ENCODE peak calls at places on chromosomes 7 and 10, in five cellular contexts. Z is GM23338, N is K562, Q is HepG2, P is GM12878. W is an unnamed sample.

GRCh38 chr10:126063353-126063791 is 167.0 kb downstream of the FANK1 start:
- DNase-seq in Z (no peak), N (no peak), Q (no peak), P (no peak), W (peak)

GRCh38 chr10:63375859-63376258 is 89.9 kb downstream of the JMJD1C start:
- DNase-seq in Z (no peak), N (no peak), Q (no peak), P (no peak), W (no peak)

GRCh38 chr7:25840209-25840792 is 311.7 kb upstream of the NFE2L3 start:
- DNase-seq in Z (no peak), N (no peak), Q (no peak), P (no peak), W (no peak)

GRCh38 chr10:12687996-12688395 is 313.5 kb downstream of the CCDC3 start:
- DNase-seq in Z (no peak), N (no peak), Q (no peak), P (no peak), W (no peak)

GRCh38 chr10:22607261-22607660 is 107.1 kb downstream of the PIP4K2A start:
- DNase-seq in Z (no peak), N (no peak), Q (no peak), P (no peak), W (no peak)

GRCh38 chr7:84950836-84951235 is 236.0 kb downstream of the SEMA3D start:
- DNase-seq in Z (no peak), N (no peak), Q (no peak), P (no peak), W (no peak)

GRCh38 chr7:137628211-137628610 is 218.6 kb downstream of the DGKI start:
- DNase-seq in Z (no peak), N (no peak), Q (no peak), P (no peak), W (no peak)

GRCh38 chr10:5534051-5534821 is 9.5 kb downstream of the CALML3 start:
- DNase-seq in Z (no peak), N (no peak), Q (peak), P (no peak), W (no peak)

GRCh38 chr7:127953423-127953822 is 77.8 kb downstream of the LRRC4 start:
- DNase-seq in Z (no peak), N (no peak), Q (no peak), P (no peak), W (no peak)

GRCh38 chr7:127955051-127955531 is 76.1 kb downstream of the LRRC4 start:
- DNase-seq in Z (no peak), N (no peak), Q (no peak), P (no peak), W (no peak)

GRCh38 chr7:127950233-127950935 is 80.9 kb downstream of the LRRC4 start:
- DNase-seq in Z (no peak), N (no peak), Q (no peak), P (no peak), W (no peak)

GRCh38 chr7:127954371-127954770 is 76.9 kb downstream of the LRRC4 start:
- DNase-seq in Z (no peak), N (no peak), Q (no peak), P (no peak), W (no peak)

GRCh38 chr7:127953966-127954365 is 77.3 kb downstream of the LRRC4 start:
- DNase-seq in Z (no peak), N (no peak), Q (no peak), P (no peak), W (no peak)
- TF ChIP-seq JUNB in Z (no peak), N (no peak), Q (no peak), P (no peak), W (no peak)

GRCh38 chr10:51109821-51110533 is 35.7 kb downstream of the PRKG1 start:
- DNase-seq in Z (no peak), N (no peak), Q (no peak), P (no peak), W (no peak)
- TF ChIP-seq JUNB in Z (no peak), N (no peak), Q (no peak), P (no peak), W (no peak)

DNA sequence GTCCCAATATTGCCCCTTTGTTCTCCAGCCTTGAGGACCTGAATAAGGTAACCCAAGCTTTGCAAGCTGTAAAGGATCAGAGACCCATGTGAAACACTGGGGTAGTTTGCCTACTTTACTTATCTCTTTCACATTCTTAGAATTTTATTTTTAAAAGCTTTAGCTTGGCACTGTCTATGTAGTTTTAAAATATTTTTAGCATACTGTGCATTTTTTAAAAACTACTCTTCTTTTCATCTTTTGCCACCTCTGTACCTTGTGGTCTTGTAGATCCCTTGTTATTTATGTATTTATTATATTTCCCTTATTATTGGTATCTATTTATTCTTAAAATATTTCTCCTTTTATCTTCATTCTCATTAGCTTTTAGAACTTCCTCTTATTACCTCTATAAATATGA is 12.0 kb upstream of the PTPRZ1 start:
- DNase-seq in Z (no peak), N (no peak), Q (no peak), P (no peak), W (no peak)
- TF ChIP-seq JUNB in Z (no peak), N (no peak), Q (no peak), P (no peak), W (no peak)

GRCh38 chr10:89042547-89042946 is 51.9 kb downstream of the FAS start:
- DNase-seq in Z (no peak), N (no peak), Q (no peak), P (no peak), W (no peak)
- TF ChIP-seq JUNB in Z (no peak), N (no peak), Q (no peak), P (no peak), W (no peak)